ENCODE peak calls at places on chromosomes 5 and 9, in four cellular contexts. J, N, Q and A are unnamed samples.

GRCh38 chr5:160492565-160492964 is 70.9 kb downstream of the PTTG1 start:
- DNase-seq in Q (no peak), N (no peak), J (no peak), A (no peak)

GRCh38 chr5:171709930-171710329 is 75.7 kb upstream of the SMIM23 start:
- DNase-seq in Q (no peak), J (no peak), N (no peak), A (no peak)

GRCh38 chr5:127040779-127041520 is 10.6 kb upstream of the MARCHF3 start:
- DNase-seq in J (peak), Q (no peak), N (no peak), A (no peak)

GRCh38 chr5:155929081-155929480 is 397.9 kb upstream of the SGCD start:
- DNase-seq in Q (no peak), J (no peak), N (no peak), A (no peak)

GRCh38 chr9:75979362-75979761 is 88.9 kb downstream of the PCSK5 start:
- DNase-seq in Q (no peak), J (no peak), N (no peak), A (no peak)

GRCh38 chr5:97907611-97908400 is 724.8 kb upstream of the RIOK2 start:
- DNase-seq in J (peak), N (no peak), Q (no peak), A (no peak)

GRCh38 chr9:129316281-129317030 is 138.4 kb upstream of the IER5L start:
- DNase-seq in Q (no peak), J (no peak), N (no peak), A (no peak)

GRCh38 chr5:147874910-147875367 is 3.6 kb upstream of the SCGB3A2 start:
- DNase-seq in Q (no peak), N (no peak), J (no peak), A (no peak)

GRCh38 chr5:122264610-122265009 is 47.4 kb upstream of the SNCAIP start:
- DNase-seq in J (no peak), N (no peak), Q (no peak), A (no peak)

GRCh38 chr9:121650220-121651013 is 1.0 kb upstream of the DAB2IP start:
- DNase-seq in Q (no peak), J (no peak), N (peak), A (no peak)

GRCh38 chr5:58459860-58460726 is at the start of gene PLK2:
- DNase-seq in J (peak), Q (peak), N (peak), A (peak)

GRCh38 chr5:15604986-15605385 is 105.0 kb downstream of the FBXL7 start:
- DNase-seq in N (no peak), J (no peak), Q (no peak), A (no peak)

GRCh38 chr5:168327994-168328393 is 36.5 kb downstream of the WWC1 start:
- DNase-seq in N (no peak), Q (no peak), J (peak), A (no peak)

GRCh38 chr5:69252437-69252836 is 17.8 kb downstream of the CDK7 start:
- DNase-seq in N (no peak), J (no peak), Q (no peak), A (no peak)

GRCh38 chr9:33714989-33715388 is 80.4 kb upstream of the PRSS3 start:
- DNase-seq in N (no peak), Q (no peak), J (no peak), A (no peak)

GRCh38 chr9:130940693-130941576 is 1.9 kb upstream of the FIBCD1 start:
- DNase-seq in J (peak), N (peak), Q (peak), A (peak)

GRCh38 chr9:124769451-124770358 is 1.4 kb downstream of the NR6A1 start:
- DNase-seq in N (peak), Q (no peak), J (peak), A (no peak)

GRCh38 chr5:96280946-96281393 is 152.1 kb downstream of the PCSK1 start:
- DNase-seq in J (peak), N (no peak), Q (peak), A (no peak)

GRCh38 chr5:36305571-36306326 is 4.0 kb upstream of the RANBP3L start:
- DNase-seq in Q (peak), N (no peak), J (peak), A (no peak)

GRCh38 chr9:4315582-4316215 is 15.8 kb upstream of the GLIS3 start:
- DNase-seq in N (peak), Q (peak), J (peak), A (peak)

GRCh38 chr5:101425345-101425744 is 522.3 kb upstream of the ST8SIA4 start:
- DNase-seq in J (no peak), Q (no peak), N (no peak), A (no peak)

GRCh38 chr5:124997186-124997893 is 250.9 kb upstream of the ZNF608 start:
- DNase-seq in N (no peak), Q (no peak), J (no peak), A (no peak)

GRCh38 chr5:127839496-127840197 is 136.5 kb downstream of the CCDC192 start:
- DNase-seq in N (no peak), Q (no peak), J (no peak), A (no peak)

GRCh38 chr5:119285070-119285916 is 70.5 kb upstream of the TNFAIP8 start:
- DNase-seq in Q (no peak), N (no peak), J (no peak), A (no peak)

GRCh38 chr9:92986175-92987110 is 39.1 kb downstream of the FGD3 start:
- DNase-seq in Q (peak), J (no peak), N (peak), A (peak)

GRCh38 chr5:15014809-15015208 is 143.2 kb upstream of the ANKH start:
- DNase-seq in N (no peak), J (peak), Q (no peak), A (no peak)

GRCh38 chr5:124718376-124718775 is 28.1 kb downstream of the ZNF608 start:
- DNase-seq in N (no peak), Q (no peak), J (peak), A (no peak)

GRCh38 chr5:116947691-116948528 is 373.3 kb upstream of the SEMA6A start:
- DNase-seq in N (peak), Q (peak), J (peak), A (peak)

GRCh38 chr9:131394464-131395026 is 659 bp downstream of the PRRC2B start:
- DNase-seq in N (peak), J (no peak), Q (peak), A (peak)

GRCh38 chr5:98519530-98519929 is 253.9 kb upstream of the RGMB start:
- DNase-seq in N (no peak), Q (no peak), J (no peak), A (no peak)

GRCh38 chr9:132144708-132145365 is 17.0 kb upstream of the NTNG2 start:
- DNase-seq in Q (peak), N (no peak), J (peak), A (no peak)

GRCh38 chr5:58849995-58850667 is 267.3 kb downstream of the RAB3C start:
- DNase-seq in J (peak), N (no peak), Q (peak), A (no peak)